ENCODE peak calls at places on chromosome 12, in four cellular contexts. One of them, this sample, is unnamed.

GRCh38 chr12:65640489-65640901 is 183.8 kb upstream of the HMGA2 start:
- DNase-seq in right cardiac atrium: no peak
- DNase-seq in IMR-90: peak
- DNase-seq in fibroblast of lung: no peak
- DNase-seq in this sample: no peak

GRCh38 chr12:95608252-95609033 is 57.2 kb upstream of the USP44 start:
- DNase-seq in right cardiac atrium: peak
- DNase-seq in IMR-90: peak
- DNase-seq in fibroblast of lung: peak
- DNase-seq in this sample: peak

GRCh38 chr12:2795291-2796186 is 769 bp downstream of the FKBP4 start:
- DNase-seq in right cardiac atrium: peak
- DNase-seq in IMR-90: peak
- DNase-seq in fibroblast of lung: peak
- DNase-seq in this sample: peak

GRCh38 chr12:116200812-116201211 is 76.7 kb downstream of the MED13L start:
- DNase-seq in right cardiac atrium: no peak
- DNase-seq in IMR-90: peak
- DNase-seq in fibroblast of lung: peak
- DNase-seq in this sample: no peak

GRCh38 chr12:78392918-78393317 is 471.7 kb upstream of the SYT1 start:
- DNase-seq in right cardiac atrium: no peak
- DNase-seq in IMR-90: peak
- DNase-seq in fibroblast of lung: peak
- DNase-seq in this sample: peak

GRCh38 chr12:116336542-116337065 is 59.1 kb upstream of the MED13L start:
- DNase-seq in right cardiac atrium: no peak
- DNase-seq in IMR-90: peak
- DNase-seq in fibroblast of lung: peak
- DNase-seq in this sample: no peak

GRCh38 chr12:7571253-7571652 is 67.7 kb upstream of the CD163 start:
- DNase-seq in right cardiac atrium: no peak
- DNase-seq in IMR-90: no peak
- DNase-seq in fibroblast of lung: no peak
- DNase-seq in this sample: no peak

GRCh38 chr12:122336015-122336946 is 70.0 kb upstream of the VPS33A start:
- DNase-seq in right cardiac atrium: peak
- DNase-seq in IMR-90: peak
- DNase-seq in fibroblast of lung: peak
- DNase-seq in this sample: no peak

GRCh38 chr12:104593482-104593881 is 136.7 kb downstream of the CHST11 start:
- DNase-seq in right cardiac atrium: no peak
- DNase-seq in IMR-90: no peak
- DNase-seq in fibroblast of lung: no peak
- DNase-seq in this sample: no peak

GRCh38 chr12:107027304-107028053 is 40.5 kb upstream of the MTERF2 start:
- DNase-seq in right cardiac atrium: no peak
- DNase-seq in IMR-90: peak
- DNase-seq in fibroblast of lung: peak
- DNase-seq in this sample: peak

GRCh38 chr12:106519587-106519986 is 63.2 kb upstream of the RFX4 start:
- DNase-seq in right cardiac atrium: no peak
- DNase-seq in IMR-90: peak
- DNase-seq in fibroblast of lung: peak
- DNase-seq in this sample: no peak

GRCh38 chr12:7128681-7129593 is at the start of gene RBP5:
- DNase-seq in right cardiac atrium: peak
- DNase-seq in IMR-90: no peak
- DNase-seq in fibroblast of lung: no peak
- DNase-seq in this sample: no peak

GRCh38 chr12:88816201-88816600 is 235.9 kb upstream of the KITLG start:
- DNase-seq in right cardiac atrium: no peak
- DNase-seq in IMR-90: peak
- DNase-seq in fibroblast of lung: peak
- DNase-seq in this sample: peak

GRCh38 chr12:93624595-93625294 is 52.3 kb downstream of the SOCS2 start:
- DNase-seq in right cardiac atrium: no peak
- DNase-seq in IMR-90: peak
- DNase-seq in fibroblast of lung: peak
- DNase-seq in this sample: peak

GRCh38 chr12:45730842-45731336 is 1.4 kb downstream of the ARID2 start:
- DNase-seq in right cardiac atrium: no peak
- DNase-seq in IMR-90: peak
- DNase-seq in fibroblast of lung: peak
- DNase-seq in this sample: peak

GRCh38 chr12:96427269-96427729 is 27.1 kb upstream of the CDK17 start:
- DNase-seq in right cardiac atrium: no peak
- DNase-seq in IMR-90: peak
- DNase-seq in fibroblast of lung: peak
- DNase-seq in this sample: peak

GRCh38 chr12:9334026-9334692 is 126.0 kb upstream of the PZP start:
- DNase-seq in right cardiac atrium: no peak
- DNase-seq in IMR-90: peak
- DNase-seq in fibroblast of lung: peak
- DNase-seq in this sample: no peak

GRCh38 chr12:26971963-26972362 is 33.7 kb downstream of the FGFR1OP2 start:
- DNase-seq in right cardiac atrium: no peak
- DNase-seq in IMR-90: no peak
- DNase-seq in fibroblast of lung: no peak
- DNase-seq in this sample: no peak

GRCh38 chr12:25455696-25456095 is 97.4 kb downstream of the LMNTD1 start:
- DNase-seq in right cardiac atrium: no peak
- DNase-seq in IMR-90: no peak
- DNase-seq in fibroblast of lung: peak
- DNase-seq in this sample: no peak

GRCh38 chr12:113070117-113070906 is 13.8 kb downstream of the DTX1 start:
- DNase-seq in right cardiac atrium: peak
- DNase-seq in IMR-90: no peak
- DNase-seq in fibroblast of lung: no peak
- DNase-seq in this sample: no peak

GRCh38 chr12:87300-87699 is 20.7 kb downstream of the IQSEC3 start:
- DNase-seq in right cardiac atrium: no peak
- DNase-seq in IMR-90: no peak
- DNase-seq in fibroblast of lung: no peak
- DNase-seq in this sample: no peak

GRCh38 chr12:48119834-48120195 is 651 bp downstream of the PFKM start:
- DNase-seq in right cardiac atrium: no peak
- DNase-seq in IMR-90: peak
- DNase-seq in fibroblast of lung: peak
- DNase-seq in this sample: no peak
- H3K27ac ChIP-seq in right cardiac atrium: peak
- H3K27ac ChIP-seq in IMR-90: peak
- H3K27ac ChIP-seq in fibroblast of lung: peak
- H3K27ac ChIP-seq in this sample: peak

GRCh38 chr12:132395192-132395907 is 66.0 kb upstream of the GALNT9 start:
- DNase-seq in right cardiac atrium: peak
- DNase-seq in IMR-90: no peak
- DNase-seq in fibroblast of lung: no peak
- DNase-seq in this sample: no peak
- H3K27ac ChIP-seq in right cardiac atrium: no peak
- H3K27ac ChIP-seq in IMR-90: no peak
- H3K27ac ChIP-seq in fibroblast of lung: no peak
- H3K27ac ChIP-seq in this sample: no peak

DNA sequence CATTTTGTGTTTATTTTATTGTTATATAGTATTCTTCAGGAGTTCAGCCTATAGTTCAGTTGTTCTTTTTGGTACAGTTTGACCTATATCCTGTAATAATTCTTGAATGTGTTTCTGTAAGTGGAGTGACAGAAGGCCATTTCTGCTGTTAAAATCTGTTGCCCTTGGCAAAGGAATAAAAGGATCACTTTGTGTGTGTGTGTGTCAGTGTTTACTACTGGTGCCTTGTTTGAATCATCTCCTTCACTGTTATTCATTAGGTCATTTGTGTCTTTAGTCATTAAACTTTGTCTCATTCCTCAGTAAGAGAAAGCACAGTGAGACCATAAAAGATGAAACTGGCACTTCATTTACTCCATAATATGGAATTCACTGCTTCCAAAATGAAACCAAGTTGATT is 130.7 kb downstream of the TMTC2 start:
- DNase-seq in right cardiac atrium: no peak
- DNase-seq in IMR-90: no peak
- DNase-seq in fibroblast of lung: peak
- DNase-seq in this sample: peak
- H3K27ac ChIP-seq in right cardiac atrium: no peak
- H3K27ac ChIP-seq in IMR-90: no peak
- H3K27ac ChIP-seq in fibroblast of lung: no peak
- H3K27ac ChIP-seq in this sample: no peak

GRCh38 chr12:121226399-121226798 is 16.5 kb downstream of the P2RX4 start:
- DNase-seq in right cardiac atrium: no peak
- DNase-seq in IMR-90: no peak
- DNase-seq in fibroblast of lung: no peak
- DNase-seq in this sample: no peak

GRCh38 chr12:121224591-121224990 is 14.7 kb downstream of the P2RX4 start:
- DNase-seq in right cardiac atrium: peak
- DNase-seq in IMR-90: no peak
- DNase-seq in fibroblast of lung: no peak
- DNase-seq in this sample: no peak

GRCh38 chr12:121223283-121223946 is 13.5 kb downstream of the P2RX4 start:
- DNase-seq in right cardiac atrium: no peak
- DNase-seq in IMR-90: no peak
- DNase-seq in fibroblast of lung: no peak
- DNase-seq in this sample: peak

GRCh38 chr12:121222847-121223246 is 12.9 kb downstream of the P2RX4 start:
- DNase-seq in right cardiac atrium: no peak
- DNase-seq in IMR-90: no peak
- DNase-seq in fibroblast of lung: no peak
- DNase-seq in this sample: no peak

DNA sequence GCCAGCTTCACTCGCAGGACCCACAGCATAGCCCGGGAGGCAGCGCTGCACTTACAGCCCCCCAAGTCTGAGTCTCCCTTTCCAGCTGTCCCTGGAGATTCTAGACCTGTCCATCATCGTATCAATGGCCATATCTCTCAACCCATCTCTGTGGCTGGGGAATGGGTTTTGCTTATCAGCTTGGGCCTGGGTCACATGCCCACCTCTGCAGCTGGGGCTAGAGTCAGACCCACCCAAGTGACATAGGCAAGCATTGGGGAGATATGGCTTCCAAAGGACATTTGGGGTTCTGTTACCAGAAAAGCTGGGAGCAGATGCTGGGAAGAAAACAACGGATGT is 14.0 kb downstream of the P2RX4 start:
- DNase-seq in right cardiac atrium: peak
- DNase-seq in IMR-90: no peak
- DNase-seq in fibroblast of lung: no peak
- DNase-seq in this sample: no peak
- H3K27ac ChIP-seq in right cardiac atrium: no peak
- H3K27ac ChIP-seq in IMR-90: no peak
- H3K27ac ChIP-seq in fibroblast of lung: no peak
- H3K27ac ChIP-seq in this sample: no peak

GRCh38 chr12:110579889-110580253 is 3.2 kb downstream of the PPTC7 start:
- DNase-seq in right cardiac atrium: no peak
- DNase-seq in IMR-90: no peak
- DNase-seq in fibroblast of lung: no peak
- DNase-seq in this sample: no peak

GRCh38 chr12:110579239-110579888 is 3.8 kb downstream of the PPTC7 start:
- DNase-seq in right cardiac atrium: no peak
- DNase-seq in IMR-90: no peak
- DNase-seq in fibroblast of lung: no peak
- DNase-seq in this sample: peak

GRCh38 chr12:110578522-110579238 is 4.4 kb downstream of the PPTC7 start:
- DNase-seq in right cardiac atrium: no peak
- DNase-seq in IMR-90: no peak
- DNase-seq in fibroblast of lung: no peak
- DNase-seq in this sample: no peak

GRCh38 chr12:110576504-110576903 is 6.6 kb downstream of the PPTC7 start:
- DNase-seq in right cardiac atrium: no peak
- DNase-seq in IMR-90: no peak
- DNase-seq in fibroblast of lung: no peak
- DNase-seq in this sample: no peak

GRCh38 chr12:110577717-110578521 is 5.2 kb downstream of the PPTC7 start:
- DNase-seq in right cardiac atrium: no peak
- DNase-seq in IMR-90: peak
- DNase-seq in fibroblast of lung: peak
- DNase-seq in this sample: peak
- H3K27ac ChIP-seq in right cardiac atrium: peak
- H3K27ac ChIP-seq in IMR-90: peak
- H3K27ac ChIP-seq in fibroblast of lung: peak
- H3K27ac ChIP-seq in this sample: peak

GRCh38 chr12:130716918-130717306 is 813 bp upstream of the RIMBP2 start:
- DNase-seq in right cardiac atrium: no peak
- DNase-seq in IMR-90: no peak
- DNase-seq in fibroblast of lung: no peak
- DNase-seq in this sample: no peak

GRCh38 chr12:130717752-130718151 is 1.7 kb upstream of the RIMBP2 start:
- DNase-seq in right cardiac atrium: no peak
- DNase-seq in IMR-90: no peak
- DNase-seq in fibroblast of lung: no peak
- DNase-seq in this sample: no peak

GRCh38 chr12:130714591-130715149 is 1.4 kb downstream of the RIMBP2 start:
- DNase-seq in right cardiac atrium: no peak
- DNase-seq in IMR-90: no peak
- DNase-seq in fibroblast of lung: no peak
- DNase-seq in this sample: no peak

GRCh38 chr12:130715150-130715995 is 726 bp downstream of the RIMBP2 start:
- DNase-seq in right cardiac atrium: no peak
- DNase-seq in IMR-90: no peak
- DNase-seq in fibroblast of lung: no peak
- DNase-seq in this sample: no peak

GRCh38 chr12:130715996-130716917 is at the start of gene RIMBP2:
- DNase-seq in right cardiac atrium: no peak
- DNase-seq in IMR-90: peak
- DNase-seq in fibroblast of lung: peak
- DNase-seq in this sample: peak
- H3K27ac ChIP-seq in right cardiac atrium: no peak
- H3K27ac ChIP-seq in IMR-90: no peak
- H3K27ac ChIP-seq in fibroblast of lung: no peak
- H3K27ac ChIP-seq in this sample: no peak

This sample was measured in mammary epithelial cell.